ENCODE peak calls at places on chromosomes 6 and 20, in four cellular contexts. G is astrocyte of the cerebellum, F is B cell, Q is epithelial cell of proximal tubule. A is an unnamed sample.

GRCh38 chr6:82033631-82034211 is 213.8 kb downstream of the IBTK start:
- DNase-seq in F (no peak), Q (no peak), G (no peak), A (no peak)

GRCh38 chr6:15090145-15090579 is 155.7 kb upstream of the JARID2 start:
- DNase-seq in Q (no peak), F (no peak), G (no peak), A (no peak)

GRCh38 chr6:137772541-137773289 is 94.3 kb upstream of the TNFAIP3 start:
- DNase-seq in Q (no peak), G (no peak), F (no peak), A (no peak)

GRCh38 chr20:63737940-63738686 is 1.5 kb upstream of the SLC2A4RG start:
- DNase-seq in G (no peak), F (peak), Q (no peak), A (no peak)

GRCh38 chr6:119040636-119041035 is 37.8 kb downstream of the FAM184A start:
- DNase-seq in Q (no peak), G (no peak), F (no peak), A (no peak)

GRCh38 chr6:142819603-142820335 is 125.2 kb downstream of the HIVEP2 start:
- DNase-seq in G (no peak), F (peak), Q (no peak), A (no peak)

GRCh38 chr6:5085638-5086293 is 625 bp downstream of the PPP1R3G start:
- DNase-seq in Q (no peak), G (no peak), F (peak), A (no peak)

GRCh38 chr6:167093922-167094432 is 28.9 kb upstream of the CCR6 start:
- DNase-seq in F (peak), Q (no peak), G (no peak), A (peak)

GRCh38 chr6:111406200-111406711 is 76.8 kb downstream of the REV3L start:
- DNase-seq in G (no peak), F (peak), Q (no peak), A (no peak)

GRCh38 chr6:134495893-134496253 is 178.0 kb upstream of the SGK1 start:
- DNase-seq in G (no peak), Q (no peak), F (no peak), A (no peak)

GRCh38 chr20:22385602-22386299 is 198.6 kb downstream of the FOXA2 start:
- DNase-seq in Q (no peak), G (no peak), F (no peak), A (no peak)
- TF ChIP-seq CTCF in Q (peak), G (no peak), F (no peak), A (no peak)

GRCh38 chr6:8195714-8196104 is 93.4 kb upstream of the EEF1E1 start:
- DNase-seq in Q (no peak), F (no peak), G (no peak), A (no peak)
- TF ChIP-seq CTCF in Q (no peak), F (no peak), G (no peak), A (no peak)

GRCh38 chr20:61482425-61482887 is 230.4 kb downstream of the CDH4 start:
- DNase-seq in Q (no peak), G (no peak), F (no peak), A (no peak)

GRCh38 chr20:61478611-61479305 is 226.7 kb downstream of the CDH4 start:
- DNase-seq in Q (no peak), G (no peak), F (no peak), A (no peak)

GRCh38 chr20:61478094-61478493 is 226.0 kb downstream of the CDH4 start:
- DNase-seq in F (no peak), G (no peak), Q (no peak), A (no peak)

GRCh38 chr20:61482901-61483300 is 230.8 kb downstream of the CDH4 start:
- DNase-seq in G (no peak), Q (no peak), F (no peak), A (no peak)

DNA sequence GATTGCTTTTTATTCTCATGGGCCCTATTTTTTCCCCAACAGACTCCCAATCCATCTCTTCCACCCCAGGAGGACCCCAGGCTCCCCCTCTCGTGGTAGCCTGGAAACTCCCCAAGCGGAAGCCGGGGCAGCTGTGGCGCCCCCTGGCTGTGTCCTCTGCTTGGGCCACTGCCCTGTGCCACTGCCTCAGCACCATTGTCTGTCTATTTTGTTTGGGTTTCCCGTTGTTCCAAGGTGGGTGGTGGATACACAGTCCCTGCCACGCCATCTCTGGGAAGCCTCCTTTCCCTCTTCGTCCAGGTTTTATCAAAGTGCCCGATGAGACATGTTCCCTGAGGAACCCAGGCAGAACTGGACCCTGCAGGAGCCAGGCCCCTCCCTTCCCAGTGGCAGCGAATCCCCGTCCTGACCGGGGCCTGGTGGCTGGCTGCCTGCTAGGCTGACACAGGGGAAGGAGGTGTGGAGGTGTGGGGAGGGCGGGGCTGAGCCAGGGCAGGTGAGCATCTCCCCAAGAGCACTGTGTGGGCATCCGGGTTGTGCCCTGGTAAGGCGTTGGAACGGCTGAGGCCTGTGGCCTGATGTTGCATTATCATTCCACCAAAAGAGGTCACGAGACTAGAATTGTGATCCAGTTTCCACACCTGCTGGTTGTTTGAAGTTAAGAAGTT is 228.2 kb downstream of the CDH4 start:
- DNase-seq in Q (no peak), F (no peak), G (no peak), A (no peak)
- TF ChIP-seq CTCF in Q (no peak), F (no peak), G (no peak), A (no peak)

GRCh38 chr20:62704341-62704948 is 4.2 kb upstream of the NTSR1 start:
- DNase-seq in F (no peak), Q (peak), G (peak), A (no peak)

GRCh38 chr20:62701161-62702007 is 7.3 kb upstream of the NTSR1 start:
- DNase-seq in Q (no peak), F (no peak), G (no peak), A (no peak)

GRCh38 chr20:62703853-62704228 is 4.8 kb upstream of the NTSR1 start:
- DNase-seq in G (no peak), Q (no peak), F (no peak), A (no peak)

GRCh38 chr20:62702008-62702290 is 6.7 kb upstream of the NTSR1 start:
- DNase-seq in Q (no peak), F (no peak), G (no peak), A (no peak)

GRCh38 chr20:62702886-62703852 is 5.5 kb upstream of the NTSR1 start:
- DNase-seq in Q (peak), F (no peak), G (peak), A (no peak)
- TF ChIP-seq CTCF in Q (peak), F (no peak), G (no peak), A (no peak)

A was measured in CD4-positive, alpha-beta T cell.